ENCODE peak calls at places on chromosomes 7 and 10, in six cellular contexts. J is Panc1, Z is Peyer's patch, F is foreskin fibroblast, N is ovary, H is AG09309. L is an unnamed sample.

GRCh38 chr10:119217937-119218579 is 10.7 kb downstream of the GRK5 start:
- DNase-seq in J (no peak), Z (no peak), F (no peak), N (no peak), H (no peak), L (no peak)

GRCh38 chr10:133276100-133276434 is 601 bp downstream of the ADAM8 start:
- DNase-seq in J (no peak), Z (no peak), F (no peak), N (no peak), H (no peak), L (no peak)

GRCh38 chr10:127092916-127093315 is 103.5 kb downstream of the INSYN2A start:
- DNase-seq in J (no peak), Z (no peak), F (no peak), N (no peak), H (no peak), L (no peak)

GRCh38 chr10:75865413-75865812 is 434.0 kb downstream of the LRMDA start:
- DNase-seq in J (no peak), Z (no peak), F (no peak), N (no peak), H (no peak), L (no peak)

GRCh38 chr7:90432752-90433151 is 29.5 kb downstream of the CLDN12 start:
- DNase-seq in J (no peak), Z (no peak), F (no peak), N (no peak), H (no peak), L (no peak)

GRCh38 chr10:110793128-110793812 is 78.5 kb upstream of the PDCD4 start:
- DNase-seq in J (no peak), Z (no peak), F (peak; percentile 4), N (no peak), H (no peak), L (no peak)

GRCh38 chr10:51014680-51015425 is 59.4 kb upstream of the PRKG1 start:
- DNase-seq in J (no peak), Z (no peak), F (no peak), N (no peak), H (no peak), L (no peak)

GRCh38 chr7:78215199-78215598 is 416.6 kb downstream of the PHTF2 start:
- DNase-seq in J (no peak), Z (no peak), F (no peak), N (no peak), H (no peak), L (no peak)

GRCh38 chr10:79230563-79231249 is 116.6 kb upstream of the PPIF start:
- DNase-seq in J (no peak), Z (no peak), F (no peak), N (no peak), H (no peak), L (no peak)

GRCh38 chr10:113578766-113579165 is 25.9 kb downstream of the HABP2 start:
- DNase-seq in J (no peak), Z (no peak), F (no peak), N (no peak), H (no peak), L (no peak)

GRCh38 chr10:132904169-132904813 is 38.1 kb downstream of the CFAP46 start:
- DNase-seq in J (peak; percentile 51), Z (no peak), F (peak; percentile 55), N (peak; percentile 12), H (no peak), L (peak; percentile 6)

GRCh38 chr7:4814463-4814862 is 39.0 kb downstream of the AP5Z1 start:
- DNase-seq in J (no peak), Z (no peak), F (no peak), N (no peak), H (no peak), L (no peak)

GRCh38 chr7:32036557-32036956 is 33.6 kb downstream of the PDE1C start:
- DNase-seq in J (no peak), Z (no peak), F (peak; percentile 1), N (no peak), H (no peak), L (no peak)

GRCh38 chr10:13684252-13684791 is 97.6 kb downstream of the PRPF18 start:
- DNase-seq in J (no peak), Z (no peak), F (peak; percentile 79), N (peak; percentile 48), H (no peak), L (no peak)

GRCh38 chr7:55574062-55574717 is 1.9 kb upstream of the VOPP1 start:
- DNase-seq in J (no peak), Z (no peak), F (peak; percentile 40), N (no peak), H (no peak), L (no peak)

GRCh38 chr7:120207037-120207436 is 65.9 kb upstream of the KCND2 start:
- DNase-seq in J (no peak), Z (no peak), F (no peak), N (no peak), H (no peak), L (no peak)

DNA sequence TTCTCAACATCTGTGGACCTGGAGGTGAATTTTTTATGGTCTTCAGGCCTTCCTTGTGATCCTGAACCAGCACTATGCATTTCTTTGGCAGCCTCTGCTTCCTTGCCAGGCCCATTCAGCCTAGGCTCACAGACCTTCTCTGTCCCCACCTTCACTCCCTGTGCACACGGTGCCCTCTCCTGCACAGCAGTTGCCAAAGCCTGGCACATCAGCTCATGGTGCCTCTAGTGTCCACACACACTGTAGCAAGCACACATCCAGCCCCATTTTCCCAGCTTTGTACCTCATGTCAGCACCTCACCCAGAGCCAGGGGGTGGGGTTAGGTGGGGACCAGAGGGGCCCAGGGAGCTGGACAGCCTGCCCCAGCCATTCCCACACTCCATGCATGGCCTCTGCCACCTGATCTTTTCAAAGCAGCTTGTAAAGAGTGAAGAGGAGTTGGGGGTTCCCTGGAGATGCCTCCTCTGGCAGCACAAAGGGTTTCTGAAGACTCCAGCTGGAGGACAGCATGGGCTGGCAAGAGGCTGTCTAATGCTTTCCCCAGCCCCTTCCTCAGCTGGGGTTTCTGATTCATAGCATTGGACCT is 57.9 kb upstream of the TMEM72 start:
- DNase-seq in J (no peak), Z (no peak), F (peak; percentile 74), N (no peak), H (peak; percentile 27), L (no peak)
- TF ChIP-seq CTCF in J (no peak), Z (no peak), F (peak; percentile 87), N (no peak), H (peak; percentile 68), L (peak; percentile 77)

GRCh38 chr10:112526906-112527305 is 79.9 kb downstream of the VTI1A start:
- DNase-seq in J (no peak), Z (no peak), F (peak; percentile 18), N (no peak), H (no peak), L (no peak)
- H3K4me3 ChIP-seq in J (no peak overlapping the region), Z (no peak overlapping the region), F (peak overlapping the region; percentile 34), N (no peak overlapping the region), H (no peak overlapping the region), L (no peak overlapping the region)

GRCh38 chr7:101720324-101720723 is 91.2 kb upstream of the MYL10 start:
- DNase-seq in J (no peak), Z (no peak), F (no peak), N (no peak), H (no peak), L (no peak)
- TF ChIP-seq CTCF in J (no peak), Z (no peak), F (no peak), N (no peak), H (no peak), L (no peak)

GRCh38 chr10:60139290-60139689 is 232.9 kb upstream of the CCDC6 start:
- DNase-seq in J (no peak), Z (no peak), F (no peak), N (no peak), H (no peak), L (no peak)
- H3K4me3 ChIP-seq in J (no peak overlapping the region), Z (peak overlapping the region; percentile 34), F (no peak overlapping the region), N (peak overlapping the region; percentile 35), H (no peak overlapping the region), L (no peak overlapping the region)

GRCh38 chr7:85392789-85393188 is 205.9 kb upstream of the SEMA3D start:
- DNase-seq in J (no peak), Z (no peak), F (no peak), N (no peak), H (no peak), L (no peak)
- TF ChIP-seq CTCF in J (no peak), Z (no peak), F (no peak), N (no peak), H (no peak), L (no peak)

L was measured in HFF-Myc.